ENCODE peak calls at places on chromosomes 13 and 19, in nine cellular contexts. L is AG04449; Y is heart right ventricle; G is fibroblast of the aortic adventitia; D is suprapubic skin; I is OCI-LY7; J is CD4-positive, CD25-positive, alpha-beta regulatory T cell; F is left lung; S is ovary. V is an unnamed sample.
A peak's percentile ranks its signal among the peaks of the same experiment; 100 is the strongest.

GRCh38 chr13:37209621-37210020 is 104.2 kb upstream of the CSNK1A1L start:
- DNase-seq in L (no peak), Y (no peak), G (no peak), D (no peak), I (no peak), J (no peak), F (no peak), S (no peak), V (no peak)

GRCh38 chr19:19342086-19343015 is 21.7 kb downstream of the MAU2 start:
- DNase-seq in L (no peak), Y (peak; percentile 50), G (peak; percentile 31), D (no peak), I (peak; percentile 57), J (no peak), F (peak; percentile 57), S (peak; percentile 68), V (no peak)

GRCh38 chr19:45446944-45447343 is 20.9 kb upstream of the FOSB start:
- DNase-seq in L (no peak), Y (no peak), G (peak; percentile 83), D (no peak), I (no peak), J (no peak), F (no peak), S (no peak), V (no peak)

GRCh38 chr13:24261566-24261965 is 47.8 kb upstream of the C1QTNF9 start:
- DNase-seq in L (no peak), Y (no peak), G (no peak), D (no peak), I (no peak), J (peak; percentile 31), F (no peak), S (no peak), V (peak; percentile 26)

GRCh38 chr19:2199215-2199614 is 35.5 kb downstream of the DOT1L start:
- DNase-seq in L (no peak), Y (no peak), G (no peak), D (no peak), I (no peak), J (no peak), F (no peak), S (no peak), V (no peak)

GRCh38 chr13:30196025-30196424 is 111.3 kb downstream of the KATNAL1 start:
- DNase-seq in L (no peak), Y (no peak), G (no peak), D (no peak), I (no peak), J (no peak), F (no peak), S (no peak), V (no peak)

GRCh38 chr13:24618219-24618955 is 61.8 kb upstream of the ATP12A start:
- DNase-seq in L (no peak), Y (no peak), G (no peak), D (no peak), I (peak; percentile 70), J (peak; percentile 31), F (no peak), S (no peak), V (peak; percentile 70)

GRCh38 chr19:11254662-11255061 is 7.7 kb downstream of the DOCK6 start:
- DNase-seq in L (no peak), Y (no peak), G (no peak), D (no peak), I (no peak), J (no peak), F (no peak), S (no peak), V (no peak)

DNA sequence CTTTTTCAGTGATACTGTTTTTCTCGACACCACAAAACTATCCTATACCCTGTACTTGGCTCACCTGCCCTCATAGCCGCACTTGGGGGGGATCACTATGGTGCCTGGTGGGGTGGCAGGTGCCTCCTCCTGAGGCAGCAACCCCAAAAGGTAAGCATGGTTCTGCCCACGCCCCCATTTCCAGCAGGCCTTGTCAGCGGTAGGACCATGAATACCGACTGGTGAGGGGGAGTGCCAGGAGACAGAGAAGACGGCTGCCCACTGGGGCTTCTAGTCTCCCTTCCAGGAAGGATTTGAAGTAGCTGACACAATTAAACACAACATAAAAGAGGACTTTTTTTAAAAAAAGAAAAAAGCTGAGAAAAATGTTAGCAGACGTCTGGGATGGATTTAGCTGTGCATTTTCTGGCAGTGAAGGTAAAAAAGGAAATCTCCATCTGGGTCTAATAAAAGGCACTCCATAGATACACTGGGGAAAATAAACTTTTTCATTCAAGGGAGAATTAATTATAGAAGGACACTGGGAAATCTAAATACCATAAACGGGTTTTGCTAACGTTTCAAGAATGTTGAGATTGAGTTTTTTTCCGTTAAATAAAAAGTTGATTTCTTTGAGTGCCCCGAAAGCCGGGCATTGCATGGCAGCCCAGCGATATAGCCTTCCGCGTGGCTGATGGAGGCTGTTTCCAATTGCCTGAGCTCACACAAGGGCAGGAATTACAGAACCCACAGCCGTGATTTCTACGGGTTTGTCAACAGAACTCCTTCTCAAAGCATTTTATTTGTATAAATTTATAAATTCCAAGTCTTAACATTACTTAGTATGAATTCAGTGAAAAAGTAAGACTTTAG is 45.1 kb downstream of the ATP11A start:
- DNase-seq in L (no peak), Y (no peak), G (no peak), D (no peak), I (no peak), J (no peak), F (no peak), S (no peak), V (no peak)
- H3K4me3 ChIP-seq in L (no peak overlapping the region), Y (no peak overlapping the region), G (no peak overlapping the region), D (no peak overlapping the region), I (no peak overlapping the region), J (no peak overlapping the region), F (no peak overlapping the region), S (no peak overlapping the region), V (no peak overlapping the region)

GRCh38 chr13:112895521-112896465 is 73.2 kb upstream of the MCF2L start:
- DNase-seq in L (no peak), Y (no peak), G (no peak), D (no peak), I (no peak), J (no peak), F (peak; percentile 27), S (peak; percentile 6), V (no peak)
- H3K4me3 ChIP-seq in L (no peak overlapping the region), Y (peak overlapping the region; percentile 59), G (no peak overlapping the region), D (no peak overlapping the region), I (no peak overlapping the region), J (no peak overlapping the region), F (no peak overlapping the region), S (no peak overlapping the region), V (no peak overlapping the region)

DNA sequence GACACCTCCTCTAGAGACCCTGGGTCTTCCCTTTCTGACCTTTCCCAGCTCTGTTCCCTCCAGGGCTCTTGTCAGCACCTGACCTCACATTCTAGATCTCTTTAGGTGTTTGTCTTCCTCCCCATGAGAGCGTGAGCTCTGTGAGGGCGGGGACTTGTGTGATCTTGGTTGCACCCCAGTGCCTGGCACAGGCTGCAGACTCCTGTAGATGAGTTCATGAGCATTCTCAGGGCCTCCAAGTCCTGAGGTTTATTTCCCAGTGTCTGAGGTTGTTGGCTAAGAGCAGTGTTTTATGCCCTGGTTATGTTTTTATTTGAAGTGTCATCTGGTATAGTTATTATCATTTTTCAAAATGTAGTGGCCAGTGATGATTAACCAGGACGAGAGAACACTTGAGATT is 596 bp downstream of the CEACAM4 start:
- DNase-seq in L (no peak), Y (no peak), G (no peak), D (no peak), I (no peak), J (no peak), F (no peak), S (no peak), V (no peak)
- H3K4me3 ChIP-seq in L (no peak overlapping the region), Y (no peak overlapping the region), G (no peak overlapping the region), D (peak overlapping the region; percentile 7), I (no peak overlapping the region), J (peak overlapping the region; percentile 65), F (no peak overlapping the region), S (no peak overlapping the region), V (no peak overlapping the region)

GRCh38 chr19:48615145-48616040 is 517 bp upstream of the FAM83E start:
- DNase-seq in L (no peak), Y (no peak), G (no peak), D (no peak), I (no peak), J (no peak), F (no peak), S (peak; percentile 40), V (no peak)
- H3K4me3 ChIP-seq in L (no peak overlapping the region), Y (no peak overlapping the region), G (no peak overlapping the region), D (peak overlapping the region; percentile 21), I (peak overlapping the region; percentile 88), J (no peak overlapping the region), F (no peak overlapping the region), S (no peak overlapping the region), V (no peak overlapping the region)

V was measured in CD8-positive, alpha-beta memory T cell.